ENCODE peak calls at places on chromosome 21, in ten cellular contexts. V is endothelial cell, X is foreskin fibroblast, Q is nephron progenitor cell, A is prostate gland, F is tibial artery, Y is fibroblast of mammary gland, C is B cell, I is mucosa of descending colon, W is HFF-Myc. Z is an unnamed sample.

GRCh38 chr21:34743831-34744230 is 75.0 kb downstream of the CLIC6 start:
- DNase-seq in C (no peak), Y (peak; percentile 96), F (peak; percentile 70), W (peak; percentile 46), I (peak; percentile 42), A (peak; percentile 52), V (no peak), X (peak; percentile 52), Q (no peak), Z (no peak)

GRCh38 chr21:36209626-36210171 is 53.1 kb downstream of the DOP1B start:
- DNase-seq in I (peak; percentile 86), C (peak; percentile 46), F (no peak), W (peak; percentile 44), A (peak; percentile 69), V (peak; percentile 26), Y (peak; percentile 83), Q (no peak), X (peak; percentile 71), Z (no peak)

GRCh38 chr21:30719401-30719800 is 824 bp upstream of the KRTAP21-3 start:
- DNase-seq in Y (no peak), X (no peak), A (no peak), C (no peak), Q (no peak), I (no peak), V (no peak), W (no peak), F (no peak), Z (no peak)

GRCh38 chr21:25496825-25497482 is 110.3 kb downstream of the MRPL39 start:
- DNase-seq in I (no peak), Y (peak; percentile 89), X (peak; percentile 50), W (no peak), C (no peak), V (no peak), F (no peak), Q (no peak), A (no peak), Z (no peak)

GRCh38 chr21:26840206-26840605 is 5.0 kb downstream of the ADAMTS1 start:
- DNase-seq in F (no peak), Q (no peak), I (no peak), C (no peak), X (no peak), A (no peak), V (no peak), Y (no peak), W (no peak), Z (no peak)

GRCh38 chr21:27132270-27132669 is 165.4 kb upstream of the ADAMTS5 start:
- DNase-seq in A (no peak), Y (peak; percentile 49), X (peak; percentile 49), V (no peak), F (no peak), Q (no peak), C (no peak), W (no peak), I (no peak), Z (no peak)

GRCh38 chr21:33660406-33660805 is 18.1 kb downstream of the ITSN1 start:
- DNase-seq in A (no peak), C (no peak), W (no peak), F (no peak), V (no peak), Q (no peak), X (no peak), I (no peak), Y (no peak), Z (no peak)

GRCh38 chr21:34736116-34736870 is 67.5 kb downstream of the CLIC6 start:
- DNase-seq in W (no peak), Y (peak; percentile 30), F (peak; percentile 50), X (no peak), A (peak; percentile 33), C (no peak), Q (no peak), V (no peak), I (no peak), Z (no peak)

GRCh38 chr21:28067015-28067414 is 925.7 kb downstream of the LTN1 start:
- DNase-seq in X (no peak), Q (no peak), F (no peak), I (no peak), C (no peak), W (no peak), A (no peak), V (no peak), Y (no peak), Z (no peak)

GRCh38 chr21:27406297-27407009 is 439.6 kb upstream of the ADAMTS5 start:
- DNase-seq in A (no peak), Y (peak; percentile 79), I (no peak), F (no peak), W (no peak), V (no peak), Q (no peak), X (peak; percentile 62), C (no peak), Z (no peak)

GRCh38 chr21:39314155-39315027 is 959 bp upstream of the BRWD1 start:
- DNase-seq in I (peak; percentile 61), X (peak; percentile 71), Q (peak; percentile 61), C (no peak), V (peak; percentile 61), W (no peak), A (peak; percentile 39), F (peak; percentile 71), Y (peak; percentile 76), Z (no peak)
- TF ChIP-seq CTCF in I (no peak), X (no peak), Q (no peak), C (no peak), V (no peak), W (no peak), A (no peak), F (no peak), Y (no peak), Z (no peak)

DNA sequence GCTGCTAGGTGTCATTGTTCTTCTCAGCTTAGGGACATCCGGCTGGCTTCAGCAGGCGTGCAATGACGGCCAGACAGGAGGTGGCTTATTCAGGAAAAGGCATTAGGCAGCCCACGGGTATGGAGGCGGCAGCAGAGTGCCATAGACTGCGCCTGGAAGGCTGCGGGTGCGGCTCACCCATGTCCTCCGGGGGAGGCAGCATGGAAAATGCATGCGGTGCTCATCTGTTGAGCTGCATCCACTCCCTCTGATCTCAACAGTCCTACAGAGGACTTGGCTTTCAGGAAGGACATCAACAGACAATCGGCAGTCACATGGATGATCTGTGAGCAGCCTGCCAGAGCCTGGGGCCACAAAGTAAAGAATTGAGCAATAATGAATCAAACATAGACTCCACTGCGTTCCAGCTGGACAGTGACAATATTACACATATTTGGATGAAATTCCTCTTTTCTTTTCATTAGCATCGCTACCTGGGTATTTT is 42.9 kb downstream of the UMODL1 start:
- DNase-seq in W (no peak), Q (no peak), I (no peak), V (no peak), A (peak; percentile 53), F (no peak), X (peak; percentile 52), C (no peak), Y (peak; percentile 67), Z (no peak)
- TF ChIP-seq CTCF in W (no peak), Q (no peak), I (no peak), V (no peak), A (peak; percentile 24), F (no peak), X (peak; percentile 12), C (no peak), Y (peak; percentile 41), Z (no peak)

GRCh38 chr21:44874240-44874496 is 678 bp upstream of the PTTG1IP start:
- DNase-seq in Q (no peak), I (no peak), Y (peak; percentile 39), V (no peak), X (no peak), F (no peak), W (no peak), A (no peak), C (no peak), Z (no peak)

GRCh38 chr21:44871576-44872265 is 1.8 kb downstream of the PTTG1IP start:
- DNase-seq in Y (peak; percentile 90), F (peak; percentile 81), V (no peak), I (peak; percentile 76), Q (no peak), W (no peak), X (peak; percentile 78), A (peak; percentile 47), C (no peak), Z (no peak)

GRCh38 chr21:44873356-44874239 is at the start of gene PTTG1IP:
- DNase-seq in I (peak; percentile 98), Q (peak; percentile 100), C (peak; percentile 100), V (peak; percentile 99), F (peak; percentile 100), X (peak; percentile 94), Y (peak; percentile 90), A (peak; percentile 97), W (peak; percentile 86), Z (peak; percentile 98)

GRCh38 chr21:44872266-44872567 is 1.3 kb downstream of the PTTG1IP start:
- DNase-seq in V (no peak), I (no peak), F (no peak), Y (no peak), W (no peak), C (no peak), Q (no peak), A (no peak), X (no peak), Z (no peak)

DNA sequence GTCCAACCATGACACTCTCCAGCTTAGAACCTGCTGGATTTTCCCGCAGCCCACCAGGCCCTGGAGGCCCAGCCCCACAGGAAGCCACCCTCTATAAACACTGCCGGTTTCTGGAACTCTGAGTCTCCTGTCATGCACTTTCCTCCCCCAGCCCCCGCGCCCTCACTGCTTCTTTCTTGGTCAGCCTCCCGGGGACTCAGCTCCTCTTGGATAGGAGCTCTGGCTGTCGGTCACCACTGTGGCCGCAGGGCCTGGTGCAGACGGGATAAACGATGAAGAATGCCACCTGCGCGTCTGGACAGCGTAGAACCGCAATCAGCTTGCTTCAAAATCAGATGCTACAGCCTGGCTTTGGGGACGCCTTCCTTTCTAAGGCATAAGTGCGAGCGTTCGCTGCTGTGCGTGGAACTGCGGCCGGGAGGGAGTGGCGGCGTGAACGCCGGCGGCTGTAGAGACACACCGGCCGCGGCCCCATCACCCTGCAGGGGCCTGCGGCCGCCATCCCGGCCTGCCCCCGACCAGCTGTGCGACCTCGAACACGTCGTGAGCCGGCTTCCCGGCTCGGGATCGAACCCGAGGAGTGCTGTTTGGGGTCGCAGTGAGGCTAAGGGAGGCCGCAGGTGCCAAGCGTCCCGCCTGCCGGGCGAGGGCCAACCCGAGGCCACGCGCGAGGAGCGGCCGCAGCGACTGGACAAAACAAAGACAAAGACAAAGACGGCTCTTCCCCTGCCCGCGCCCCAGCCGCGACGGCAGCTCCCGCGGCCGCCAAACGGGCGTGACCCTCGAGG is 728 bp downstream of the PTTG1IP start:
- DNase-seq in W (no peak), X (no peak), F (peak; percentile 77), Q (peak; percentile 43), A (peak; percentile 33), V (peak; percentile 40), C (peak; percentile 44), Y (peak; percentile 23), I (peak; percentile 47), Z (no peak)
- TF ChIP-seq CTCF in W (no peak), X (no peak), F (no peak), Q (no peak), A (no peak), V (no peak), C (no peak), Y (no peak), I (no peak), Z (no peak)

DNA sequence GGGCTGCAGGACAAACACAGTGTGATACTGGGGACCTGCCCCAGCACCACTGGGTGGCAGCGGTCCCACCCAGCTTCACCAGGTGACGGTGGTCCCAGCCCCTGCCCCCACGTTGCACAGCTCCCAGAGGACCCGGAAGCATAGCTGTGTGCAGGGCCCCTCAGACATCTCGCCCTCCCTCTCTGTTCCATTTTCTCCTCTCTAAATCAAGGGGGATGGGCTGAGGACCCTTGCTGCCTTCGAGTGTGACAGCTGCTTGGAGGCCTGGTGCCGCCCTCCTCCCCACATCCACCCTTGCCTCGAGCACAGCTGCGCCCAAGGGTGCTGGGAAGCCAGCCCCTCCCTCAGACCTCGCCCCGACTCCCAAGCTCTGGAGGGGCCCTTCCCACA is 16.1 kb upstream of the LRRC3 start:
- DNase-seq in X (no peak), C (no peak), W (no peak), A (no peak), V (no peak), I (no peak), Q (no peak), Y (no peak), F (peak; percentile 7), Z (no peak)
- TF ChIP-seq CTCF in X (no peak), C (no peak), W (no peak), A (no peak), V (no peak), I (no peak), Q (no peak), Y (no peak), F (no peak), Z (no peak)

Z was measured in D721Med.